ENCODE peak calls at places on chromosomes 1 and 21, in eight cellular contexts. L is right lobe of liver, Q is IMR-90, H is astrocyte of the spinal cord, D is osteoblast, S is AG09309, E is tibial nerve, J is fibroblast of the aortic adventitia. B is an unnamed sample.

GRCh38 chr1:150895618-150896017 is 8.7 kb downstream of the CTXND2 start:
- DNase-seq in Q (peak; percentile 49), E (no peak), L (no peak), J (no peak), S (no peak), D (peak; percentile 37), H (no peak), B (peak; percentile 73)

GRCh38 chr1:244852694-244853093 is 11.6 kb downstream of the HNRNPU start:
- DNase-seq in D (no peak), H (no peak), S (no peak), E (no peak), L (no peak), Q (no peak), J (no peak), B (no peak)

GRCh38 chr1:36583980-36584805 is 101.5 kb upstream of the CSF3R start:
- DNase-seq in Q (no peak), D (no peak), L (no peak), S (no peak), J (no peak), E (no peak), H (no peak), B (no peak)

GRCh38 chr1:203680765-203681164 is 54.1 kb downstream of the ATP2B4 start:
- DNase-seq in J (no peak), D (no peak), S (no peak), Q (no peak), H (no peak), L (no peak), E (no peak), B (no peak)

GRCh38 chr1:112538883-112539282 is 30.1 kb downstream of the WNT2B start:
- DNase-seq in Q (no peak), L (no peak), S (no peak), D (no peak), E (no peak), J (no peak), H (no peak), B (no peak)

GRCh38 chr1:113178522-113178921 is 105.5 kb downstream of the LRIG2 start:
- DNase-seq in D (no peak), L (no peak), E (no peak), S (no peak), J (peak; percentile 34), Q (no peak), H (no peak), B (no peak)

GRCh38 chr21:35727830-35728229 is 332.5 kb downstream of the SETD4 start:
- DNase-seq in E (no peak), D (no peak), J (no peak), Q (no peak), S (no peak), H (no peak), L (no peak), B (no peak)

GRCh38 chr1:31954607-31955283 is 16.6 kb upstream of the PTP4A2 start:
- DNase-seq in Q (peak; percentile 99), J (peak; percentile 99), L (peak; percentile 91), E (peak; percentile 80), H (peak; percentile 96), D (peak; percentile 93), S (peak; percentile 96), B (peak; percentile 92)

DNA sequence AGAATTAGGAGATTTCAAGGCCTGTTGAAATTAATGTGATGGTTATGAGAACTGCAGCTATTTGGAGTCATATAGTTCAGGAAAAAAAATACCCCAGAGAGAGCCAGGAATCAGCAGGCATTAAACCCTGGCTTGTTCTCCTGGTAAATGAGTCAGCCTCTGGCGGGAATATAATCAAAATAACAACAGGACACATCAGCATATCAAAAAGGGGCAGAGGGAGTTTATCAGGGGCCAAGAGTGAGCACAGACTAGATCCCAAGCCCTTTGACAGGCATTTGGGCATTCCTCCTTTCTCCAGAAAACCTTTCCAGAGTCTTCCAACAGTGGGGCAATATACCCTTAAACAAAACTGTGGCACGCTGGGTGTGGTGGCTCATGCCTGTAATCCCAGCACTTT is 27.6 kb downstream of the CACHD1 start:
- DNase-seq in S (no peak), H (no peak), Q (no peak), J (peak; percentile 47), E (no peak), L (no peak), D (no peak), B (no peak)
- H3K4me3 ChIP-seq in S (no peak overlapping the region), H (no peak overlapping the region), Q (no peak overlapping the region), J (no peak overlapping the region), E (no peak overlapping the region), L (no peak overlapping the region), D (no peak overlapping the region), B (no peak overlapping the region)

GRCh38 chr1:3557366-3557765 is 53.9 kb downstream of the MEGF6 start:
- DNase-seq in J (peak; percentile 58), S (no peak), Q (no peak), D (peak; percentile 86), H (no peak), L (no peak), E (no peak), B (no peak)

GRCh38 chr1:3556336-3556735 is 55.0 kb downstream of the MEGF6 start:
- DNase-seq in L (no peak), E (no peak), S (no peak), Q (no peak), J (no peak), H (no peak), D (no peak), B (no peak)

GRCh38 chr1:3553166-3553939 is 58.0 kb downstream of the MEGF6 start:
- DNase-seq in D (peak; percentile 94), J (peak; percentile 36), S (no peak), L (no peak), Q (peak; percentile 31), H (no peak), E (no peak), B (peak; percentile 74)

GRCh38 chr1:3553940-3554223 is 57.4 kb downstream of the MEGF6 start:
- DNase-seq in S (no peak), J (no peak), H (no peak), E (no peak), L (no peak), Q (no peak), D (no peak), B (no peak)

DNA sequence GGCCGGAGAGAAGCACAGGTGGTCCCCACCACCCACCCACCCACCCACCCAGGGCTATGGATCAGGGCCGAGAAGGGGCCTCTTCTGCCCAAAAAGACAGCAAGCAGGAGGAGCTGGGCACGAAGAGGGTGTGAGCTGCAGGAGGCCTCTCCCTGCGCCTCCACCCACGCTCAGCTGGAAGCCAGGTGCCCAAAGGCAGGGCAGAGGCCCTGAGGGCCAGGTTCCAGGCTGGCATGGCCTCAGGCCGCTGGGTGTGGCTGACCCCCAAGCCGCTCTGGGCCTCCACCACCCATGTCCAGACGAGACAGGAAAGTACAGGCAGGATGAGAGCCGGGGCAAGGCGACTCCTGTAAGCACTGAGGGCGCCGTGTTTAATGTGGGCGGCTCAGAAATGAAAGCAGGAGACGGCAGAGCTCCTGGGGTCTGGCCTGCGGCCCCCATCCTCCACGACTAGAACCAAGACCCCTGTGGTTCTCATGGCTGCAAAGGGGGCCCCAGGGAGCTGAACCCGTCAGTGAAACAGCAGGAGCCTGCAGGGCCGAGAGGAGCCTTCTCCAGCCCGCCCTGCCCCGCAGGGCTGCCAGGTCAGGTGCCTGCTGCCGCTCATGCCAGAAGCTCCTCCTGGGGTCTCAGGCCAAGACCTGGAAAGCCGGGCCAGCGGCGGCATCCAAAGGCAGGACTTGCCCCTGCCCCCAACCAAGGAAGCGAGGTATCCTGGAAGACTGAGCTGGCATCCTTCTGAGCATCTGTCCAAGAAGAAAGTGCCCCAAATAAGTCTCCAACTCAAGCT is 56.0 kb downstream of the MEGF6 start:
- DNase-seq in J (no peak), Q (no peak), S (no peak), D (no peak), L (no peak), E (no peak), H (no peak), B (no peak)
- TF ChIP-seq CTCF in J (no peak), Q (no peak), S (no peak), D (no peak), L (no peak), E (no peak), H (no peak), B (no peak)

GRCh38 chr1:34754878-34755637 is at the start of gene GJB5:
- DNase-seq in S (no peak), L (no peak), J (no peak), D (no peak), E (no peak), Q (no peak), H (no peak), B (peak; percentile 99)

GRCh38 chr1:34753163-34753562 is 1.7 kb upstream of the GJB5 start:
- DNase-seq in H (no peak), D (no peak), E (no peak), Q (no peak), J (no peak), L (no peak), S (no peak), B (peak; percentile 57)

GRCh38 chr1:34757386-34757785 is 2.2 kb upstream of the GJB4 start:
- DNase-seq in Q (no peak), E (no peak), D (peak; percentile 45), L (no peak), J (no peak), H (no peak), S (no peak), B (no peak)

GRCh38 chr1:34758751-34759150 is 789 bp upstream of the GJB4 start:
- DNase-seq in L (no peak), E (no peak), J (no peak), S (no peak), H (no peak), D (peak; percentile 42), Q (no peak), B (peak; percentile 63)

GRCh38 chr1:34755961-34756360 is 1.1 kb downstream of the GJB5 start:
- DNase-seq in J (no peak), S (no peak), L (no peak), H (no peak), Q (no peak), E (no peak), D (peak; percentile 66), B (peak; percentile 41)
- H3K4me3 ChIP-seq in J (no peak overlapping the region), S (no peak overlapping the region), L (no peak overlapping the region), H (no peak overlapping the region), Q (no peak overlapping the region), E (no peak overlapping the region), D (no peak overlapping the region), B (peak overlapping the region; percentile 54)

GRCh38 chr1:43536864-43537358 is 6.2 kb downstream of the PTPRF start:
- DNase-seq in L (no peak), E (no peak), H (no peak), J (no peak), S (no peak), Q (no peak), D (peak; percentile 56), B (no peak)

GRCh38 chr1:43537423-43538142 is 6.9 kb downstream of the PTPRF start:
- DNase-seq in Q (peak; percentile 20), H (peak; percentile 33), S (no peak), D (peak; percentile 81), E (no peak), L (peak; percentile 65), J (no peak), B (peak; percentile 38)

GRCh38 chr1:43539726-43540434 is 9.2 kb downstream of the PTPRF start:
- DNase-seq in L (no peak), D (peak; percentile 50), H (no peak), S (no peak), J (no peak), E (no peak), Q (no peak), B (no peak)

GRCh38 chr1:43538969-43539368 is 8.3 kb downstream of the PTPRF start:
- DNase-seq in Q (no peak), J (no peak), H (no peak), L (no peak), S (no peak), D (no peak), E (no peak), B (no peak)

DNA sequence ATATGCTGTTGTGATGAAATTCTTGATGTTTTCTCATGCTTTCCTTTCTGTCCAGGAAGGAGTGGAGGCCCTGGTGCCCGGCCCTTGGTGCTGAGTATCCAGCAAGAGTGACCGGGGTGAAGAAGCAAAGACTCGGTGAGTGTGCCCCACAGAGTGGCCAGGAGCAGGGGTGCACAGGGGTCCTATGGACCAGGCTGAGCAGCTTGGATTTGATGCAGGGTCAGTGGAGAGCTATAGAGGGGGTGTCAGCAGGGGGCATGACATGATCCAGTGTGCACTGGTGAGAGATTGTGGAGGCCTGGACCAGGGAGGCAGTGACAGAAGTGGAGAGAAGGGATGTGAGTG is 7.4 kb downstream of the PTPRF start:
- DNase-seq in H (no peak), Q (no peak), J (no peak), S (no peak), E (no peak), D (peak; percentile 46), L (no peak), B (no peak)
- TF ChIP-seq CTCF in H (no peak), Q (no peak), J (no peak), S (no peak), E (no peak), D (no peak), L (no peak), B (no peak)